ENCODE peak calls at places on chromosomes 4 and X, in six cellular contexts. One of them, this sample, is unnamed.

GRCh38 chrX:3143043-3143799 is 102.0 kb downstream of the ARSF start:
- DNase-seq in HCT116: peak; percentile 48
- DNase-seq in K562: peak; percentile 11
- DNase-seq in H1: no peak
- DNase-seq in GM23248: no peak
- DNase-seq in PC-3: no peak
- DNase-seq in this sample: no peak

GRCh38 chr4:1856920-1857699 is 1.2 kb upstream of the LETM1 start:
- DNase-seq in HCT116: no peak
- DNase-seq in K562: peak; percentile 54
- DNase-seq in H1: no peak
- DNase-seq in GM23248: peak; percentile 56
- DNase-seq in PC-3: no peak
- DNase-seq in this sample: peak; percentile 56

GRCh38 chr4:71290481-71290880 is 48.3 kb upstream of the SLC4A4 start:
- DNase-seq in HCT116: no peak
- DNase-seq in K562: no peak
- DNase-seq in H1: no peak
- DNase-seq in GM23248: peak; percentile 47
- DNase-seq in PC-3: no peak
- DNase-seq in this sample: no peak

GRCh38 chrX:34629572-34629971 is 27.5 kb downstream of the TMEM47 start:
- DNase-seq in HCT116: no peak
- DNase-seq in K562: no peak
- DNase-seq in H1: no peak
- DNase-seq in GM23248: peak; percentile 59
- DNase-seq in PC-3: no peak
- DNase-seq in this sample: no peak

GRCh38 chr4:69860521-69861298 is 765 bp upstream of the SULT1E1 start:
- DNase-seq in HCT116: no peak
- DNase-seq in K562: no peak
- DNase-seq in H1: no peak
- DNase-seq in GM23248: no peak
- DNase-seq in PC-3: peak; percentile 19
- DNase-seq in this sample: no peak

GRCh38 chrX:44036336-44036735 is 63.1 kb upstream of the NDP start:
- DNase-seq in HCT116: no peak
- DNase-seq in K562: no peak
- DNase-seq in H1: no peak
- DNase-seq in GM23248: peak; percentile 69
- DNase-seq in PC-3: no peak
- DNase-seq in this sample: no peak

GRCh38 chr4:122873752-122874151 is 47.1 kb downstream of the FGF2 start:
- DNase-seq in HCT116: no peak
- DNase-seq in K562: no peak
- DNase-seq in H1: no peak
- DNase-seq in GM23248: peak; percentile 65
- DNase-seq in PC-3: peak; percentile 64
- DNase-seq in this sample: no peak

GRCh38 chrX:128739539-128739938 is 687.3 kb upstream of the ACTRT1 start:
- DNase-seq in HCT116: no peak
- DNase-seq in K562: no peak
- DNase-seq in H1: no peak
- DNase-seq in GM23248: no peak
- DNase-seq in PC-3: peak; percentile 10
- DNase-seq in this sample: no peak

GRCh38 chrX:108366644-108367406 is 71.4 kb downstream of the COL4A6 start:
- DNase-seq in HCT116: no peak
- DNase-seq in K562: no peak
- DNase-seq in H1: no peak
- DNase-seq in GM23248: no peak
- DNase-seq in PC-3: no peak
- DNase-seq in this sample: peak; percentile 41

GRCh38 chr4:85842540-85842939 is 367.6 kb downstream of the ARHGAP24 start:
- DNase-seq in HCT116: no peak
- DNase-seq in K562: no peak
- DNase-seq in H1: no peak
- DNase-seq in GM23248: peak; percentile 76
- DNase-seq in PC-3: peak; percentile 12
- DNase-seq in this sample: no peak

GRCh38 chrX:26851981-26852380 is 611.2 kb downstream of the PPP4R3C start:
- DNase-seq in HCT116: peak; percentile 23
- DNase-seq in K562: no peak
- DNase-seq in H1: no peak
- DNase-seq in GM23248: peak; percentile 54
- DNase-seq in PC-3: peak; percentile 1
- DNase-seq in this sample: peak; percentile 44

GRCh38 chr4:15493411-15493810 is 23.7 kb downstream of the CC2D2A start:
- DNase-seq in HCT116: no peak
- DNase-seq in K562: no peak
- DNase-seq in H1: no peak
- DNase-seq in GM23248: no peak
- DNase-seq in PC-3: no peak
- DNase-seq in this sample: no peak

GRCh38 chr4:613126-613525 is 12.2 kb upstream of the PDE6B start:
- DNase-seq in HCT116: no peak
- DNase-seq in K562: no peak
- DNase-seq in H1: no peak
- DNase-seq in GM23248: no peak
- DNase-seq in PC-3: no peak
- DNase-seq in this sample: no peak

GRCh38 chr4:2591189-2591588 is 54.7 kb downstream of the FAM193A start:
- DNase-seq in HCT116: no peak
- DNase-seq in K562: peak; percentile 68
- DNase-seq in H1: peak; percentile 33
- DNase-seq in GM23248: peak; percentile 3
- DNase-seq in PC-3: no peak
- DNase-seq in this sample: peak; percentile 74

GRCh38 chrX:39935414-39936064 is 162.2 kb downstream of the BCOR start:
- DNase-seq in HCT116: no peak
- DNase-seq in K562: no peak
- DNase-seq in H1: no peak
- DNase-seq in GM23248: no peak
- DNase-seq in PC-3: no peak
- DNase-seq in this sample: peak; percentile 38

GRCh38 chr4:36244257-36245084 is at the start of gene ARAP2:
- DNase-seq in HCT116: peak; percentile 61
- DNase-seq in K562: peak; percentile 5
- DNase-seq in H1: no peak
- DNase-seq in GM23248: peak; percentile 21
- DNase-seq in PC-3: peak; percentile 87
- DNase-seq in this sample: peak; percentile 80

GRCh38 chrX:131752493-131753198 is 208.8 kb downstream of the OR13H1 start:
- DNase-seq in HCT116: no peak
- DNase-seq in K562: no peak
- DNase-seq in H1: no peak
- DNase-seq in GM23248: no peak
- DNase-seq in PC-3: peak; percentile 60
- DNase-seq in this sample: no peak

DNA sequence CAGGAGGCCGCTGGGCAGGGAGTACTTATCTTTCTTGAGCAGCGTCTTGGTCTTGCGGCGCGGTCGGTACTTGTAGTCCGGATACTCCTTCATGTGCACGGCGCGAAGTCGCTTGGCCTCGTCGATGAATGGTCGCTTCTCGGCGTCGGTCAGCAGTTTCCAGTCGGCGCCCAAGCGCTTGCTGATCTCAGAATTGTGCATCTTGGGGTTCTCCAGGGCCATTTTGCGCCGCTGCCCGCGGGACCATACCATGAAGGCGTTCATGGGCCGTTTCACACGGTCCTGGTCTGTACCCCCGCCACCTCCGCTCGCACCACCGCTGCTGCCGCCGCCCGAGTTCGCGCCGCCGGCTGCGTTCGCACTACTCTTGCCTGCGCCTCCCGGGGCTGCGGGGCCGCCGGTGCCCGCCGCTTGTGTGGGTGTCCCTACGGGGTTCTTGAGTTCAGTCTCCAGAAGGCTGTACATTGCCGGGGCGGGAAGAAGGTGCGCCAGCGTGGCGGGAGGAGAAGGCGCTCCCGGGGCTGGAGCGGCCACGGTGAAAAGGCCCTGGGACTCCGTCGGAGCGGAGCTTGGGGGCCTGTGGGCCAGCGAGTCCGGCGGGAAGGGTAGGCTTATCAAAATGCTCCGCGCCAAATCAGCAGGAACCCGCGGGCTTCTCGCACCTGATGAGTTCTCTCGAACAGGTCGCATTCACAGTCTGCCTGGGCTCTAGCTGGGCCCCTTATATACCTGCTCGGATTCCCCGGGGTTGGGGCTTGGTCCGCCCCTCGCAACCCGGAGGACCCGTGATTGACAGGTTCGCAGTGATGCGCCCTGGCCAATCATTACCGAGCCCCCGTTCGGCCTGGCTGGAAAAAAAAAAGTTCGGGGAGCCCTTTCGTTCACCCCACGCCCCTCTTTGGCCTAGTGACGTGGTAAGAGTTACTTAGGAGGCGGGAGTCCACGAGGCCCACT is at the start of gene SOX3:
- DNase-seq in HCT116: no peak
- DNase-seq in K562: no peak
- DNase-seq in H1: no peak
- DNase-seq in GM23248: no peak
- DNase-seq in PC-3: no peak
- DNase-seq in this sample: peak; percentile 85
- TF ChIP-seq EZH2 in HCT116: no peak
- TF ChIP-seq EZH2 in K562: no peak
- TF ChIP-seq EZH2 in H1: no peak
- TF ChIP-seq EZH2 in GM23248: peak; percentile 75
- TF ChIP-seq EZH2 in PC-3: no peak
- TF ChIP-seq EZH2 in this sample: no peak

GRCh38 chr4:8869002-8869878 is 2.4 kb downstream of the HMX1 start:
- DNase-seq in HCT116: no peak
- DNase-seq in K562: no peak
- DNase-seq in H1: no peak
- DNase-seq in GM23248: no peak
- DNase-seq in PC-3: no peak
- DNase-seq in this sample: no peak

GRCh38 chr4:8868321-8869001 is 3.2 kb downstream of the HMX1 start:
- DNase-seq in HCT116: no peak
- DNase-seq in K562: no peak
- DNase-seq in H1: no peak
- DNase-seq in GM23248: no peak
- DNase-seq in PC-3: no peak
- DNase-seq in this sample: no peak

GRCh38 chr4:8866828-8867623 is 4.6 kb downstream of the HMX1 start:
- DNase-seq in HCT116: no peak
- DNase-seq in K562: no peak
- DNase-seq in H1: no peak
- DNase-seq in GM23248: no peak
- DNase-seq in PC-3: no peak
- DNase-seq in this sample: peak; percentile 51

GRCh38 chr4:8866421-8866820 is 5.2 kb downstream of the HMX1 start:
- DNase-seq in HCT116: no peak
- DNase-seq in K562: no peak
- DNase-seq in H1: no peak
- DNase-seq in GM23248: no peak
- DNase-seq in PC-3: no peak
- DNase-seq in this sample: no peak

GRCh38 chr4:8867624-8868320 is 3.9 kb downstream of the HMX1 start:
- DNase-seq in HCT116: no peak
- DNase-seq in K562: no peak
- DNase-seq in H1: no peak
- DNase-seq in GM23248: no peak
- DNase-seq in PC-3: no peak
- DNase-seq in this sample: peak; percentile 31
- TF ChIP-seq EZH2 in HCT116: no peak
- TF ChIP-seq EZH2 in K562: no peak
- TF ChIP-seq EZH2 in H1: peak; percentile 60
- TF ChIP-seq EZH2 in GM23248: no peak
- TF ChIP-seq EZH2 in PC-3: no peak
- TF ChIP-seq EZH2 in this sample: no peak

GRCh38 chr4:38311495-38311894 is 351.3 kb downstream of the PTTG2 start:
- DNase-seq in HCT116: no peak
- DNase-seq in K562: no peak
- DNase-seq in H1: no peak
- DNase-seq in GM23248: no peak
- DNase-seq in PC-3: no peak
- DNase-seq in this sample: no peak

GRCh38 chr4:38313175-38313574 is 350.8 kb upstream of the KLF3 start:
- DNase-seq in HCT116: no peak
- DNase-seq in K562: no peak
- DNase-seq in H1: no peak
- DNase-seq in GM23248: no peak
- DNase-seq in PC-3: no peak
- DNase-seq in this sample: no peak

GRCh38 chr4:38309471-38309870 is 349.3 kb downstream of the PTTG2 start:
- DNase-seq in HCT116: no peak
- DNase-seq in K562: no peak
- DNase-seq in H1: no peak
- DNase-seq in GM23248: no peak
- DNase-seq in PC-3: no peak
- DNase-seq in this sample: no peak

GRCh38 chr4:38308728-38309315 is 348.6 kb downstream of the PTTG2 start:
- DNase-seq in HCT116: no peak
- DNase-seq in K562: no peak
- DNase-seq in H1: no peak
- DNase-seq in GM23248: peak; percentile 65
- DNase-seq in PC-3: peak; percentile 77
- DNase-seq in this sample: no peak

DNA sequence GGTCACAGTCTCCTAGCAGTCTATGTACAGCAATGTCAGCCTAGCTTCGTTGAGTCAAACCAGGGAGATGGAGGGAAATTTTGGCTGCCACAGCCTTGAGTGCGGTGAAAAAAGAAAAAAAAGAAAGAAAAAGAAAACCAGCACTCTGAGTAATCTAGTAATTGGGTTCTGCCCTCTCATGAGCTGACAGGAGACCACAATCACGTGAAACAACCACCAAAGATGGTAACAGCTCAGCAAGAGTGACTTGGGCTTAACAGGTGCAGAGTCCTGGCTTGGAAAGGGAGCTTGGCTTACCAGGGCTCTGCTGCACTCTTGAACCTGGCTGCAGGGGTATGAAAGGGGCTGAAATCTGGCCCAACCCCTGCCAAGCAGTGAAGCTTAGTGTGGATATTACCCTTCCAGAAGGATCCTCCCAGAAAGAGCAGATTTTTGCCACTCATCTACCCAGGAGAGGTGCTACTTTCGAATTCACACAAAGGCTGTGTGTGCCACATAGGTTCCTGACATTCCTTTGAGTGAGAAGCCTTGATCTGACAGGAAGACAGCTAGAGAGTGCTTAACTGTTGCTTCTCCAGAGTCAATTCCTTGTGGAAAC is 350.3 kb downstream of the PTTG2 start:
- DNase-seq in HCT116: no peak
- DNase-seq in K562: no peak
- DNase-seq in H1: no peak
- DNase-seq in GM23248: peak; percentile 28
- DNase-seq in PC-3: no peak
- DNase-seq in this sample: no peak
- TF ChIP-seq EZH2 in HCT116: no peak
- TF ChIP-seq EZH2 in K562: no peak
- TF ChIP-seq EZH2 in H1: no peak
- TF ChIP-seq EZH2 in GM23248: no peak
- TF ChIP-seq EZH2 in PC-3: no peak
- TF ChIP-seq EZH2 in this sample: no peak

DNA sequence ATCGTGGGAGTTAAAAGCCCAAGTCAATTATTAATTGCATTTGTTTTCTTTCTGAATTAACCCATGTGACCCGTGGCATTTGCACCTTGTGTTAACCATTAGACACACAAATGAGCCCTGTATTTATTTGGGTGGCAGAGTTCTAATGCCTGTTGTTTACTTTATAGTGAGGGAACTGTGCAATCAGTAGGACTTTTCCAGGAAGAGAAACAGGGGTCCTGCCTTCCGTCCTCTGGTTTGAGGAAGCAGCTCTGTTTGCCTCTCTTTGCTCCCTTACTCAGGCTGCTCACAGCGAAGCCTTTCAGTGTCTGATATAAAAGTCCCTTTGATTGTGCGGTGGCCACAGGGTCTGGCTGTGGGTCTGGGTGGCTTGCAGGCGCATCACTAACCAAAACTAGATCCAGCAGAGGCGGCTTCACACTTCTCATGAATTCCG is 263.6 kb downstream of the PTTG2 start:
- DNase-seq in HCT116: no peak
- DNase-seq in K562: no peak
- DNase-seq in H1: no peak
- DNase-seq in GM23248: no peak
- DNase-seq in PC-3: no peak
- DNase-seq in this sample: no peak
- TF ChIP-seq EZH2 in HCT116: no peak
- TF ChIP-seq EZH2 in K562: no peak
- TF ChIP-seq EZH2 in H1: no peak
- TF ChIP-seq EZH2 in GM23248: no peak
- TF ChIP-seq EZH2 in PC-3: no peak
- TF ChIP-seq EZH2 in this sample: no peak

This sample was measured in neural progenitor cell.